ENCODE peak calls at places on chromosomes 7 and 10, in nine cellular contexts. M is neural progenitor cell, I is fibroblast of lung, Y is heart right ventricle, V is IMR-90, W is mammary epithelial cell, F is GM12878, U is upper lobe of right lung, H is adrenal gland. X is an unnamed sample.

GRCh38 chr10:44951827-44952226 is 7.8 kb upstream of the RASSF4 start:
- DNase-seq in M (no peak), I (no peak), Y (peak; percentile 1), V (no peak), W (no peak), F (no peak), U (no peak), H (no peak), X (no peak)

GRCh38 chr10:108787932-108788331 is 1135.4 kb downstream of the XPNPEP1 start:
- DNase-seq in M (no peak), I (peak; percentile 74), Y (no peak), V (peak; percentile 63), W (no peak), F (no peak), U (no peak), H (no peak), X (no peak)

GRCh38 chr7:77831481-77831880 is 32.9 kb downstream of the PHTF2 start:
- DNase-seq in M (no peak), I (no peak), Y (no peak), V (no peak), W (peak; percentile 1), F (no peak), U (no peak), H (no peak), X (no peak)

GRCh38 chr10:76509501-76509900 is 1078.1 kb downstream of the LRMDA start:
- DNase-seq in M (peak; percentile 5), I (peak; percentile 73), Y (no peak), V (no peak), W (peak; percentile 55), F (no peak), U (no peak), H (no peak), X (no peak)

GRCh38 chr10:113663142-113663541 is 699 bp downstream of the NRAP start:
- DNase-seq in M (no peak), I (peak; percentile 43), Y (no peak), V (no peak), W (no peak), F (no peak), U (no peak), H (no peak), X (no peak)

GRCh38 chr10:72740526-72740925 is 48.6 kb downstream of the MCU start:
- DNase-seq in M (peak; percentile 20), I (peak; percentile 72), Y (peak; percentile 40), V (peak; percentile 65), W (peak; percentile 56), F (no peak), U (no peak), H (peak; percentile 28), X (no peak)

GRCh38 chr10:71598673-71599072 is 120.9 kb downstream of the C10orf105 start:
- DNase-seq in M (no peak), I (peak; percentile 18), Y (peak; percentile 67), V (no peak), W (no peak), F (no peak), U (peak; percentile 78), H (peak; percentile 91), X (peak; percentile 95)

GRCh38 chr7:83413831-83414230 is 235.1 kb downstream of the SEMA3E start:
- DNase-seq in M (no peak), I (peak; percentile 14), Y (no peak), V (no peak), W (no peak), F (no peak), U (no peak), H (no peak), X (no peak)

GRCh38 chr7:103628742-103629141 is 182.7 kb upstream of the SLC26A5 start:
- DNase-seq in M (no peak), I (no peak), Y (no peak), V (no peak), W (no peak), F (no peak), U (no peak), H (no peak), X (no peak)

GRCh38 chr10:46226900-46227558 is 59.8 kb upstream of the ANTXRL start:
- DNase-seq in M (no peak), I (no peak), Y (no peak), V (no peak), W (no peak), F (no peak), U (peak; percentile 38), H (no peak), X (peak; percentile 88)

GRCh38 chr10:13717936-13718772 is 131.4 kb downstream of the PRPF18 start:
- DNase-seq in M (no peak), I (peak; percentile 98), Y (peak; percentile 76), V (peak; percentile 95), W (peak; percentile 82), F (no peak), U (peak; percentile 85), H (peak; percentile 53), X (no peak)

GRCh38 chr7:10282909-10283308 is 690.8 kb upstream of the PHF14 start:
- DNase-seq in M (no peak), I (no peak), Y (no peak), V (no peak), W (no peak), F (no peak), U (no peak), H (no peak), X (no peak)

GRCh38 chr7:36155811-36156361 is 2.8 kb downstream of the EEPD1 start:
- DNase-seq in M (peak; percentile 32), I (peak; percentile 27), Y (peak; percentile 79), V (peak; percentile 53), W (no peak), F (no peak), U (no peak), H (peak; percentile 83), X (no peak)

GRCh38 chr10:79404231-79404609 is 41.2 kb downstream of the ZCCHC24 start:
- DNase-seq in M (peak; percentile 45), I (peak; percentile 82), Y (peak; percentile 79), V (peak; percentile 76), W (peak; percentile 23), F (no peak), U (peak; percentile 66), H (peak; percentile 59), X (no peak)

GRCh38 chr7:5284304-5285281 is 1.9 kb downstream of the SLC29A4 start:
- DNase-seq in M (peak; percentile 88), I (no peak), Y (no peak), V (no peak), W (no peak), F (peak; percentile 4), U (peak; percentile 77), H (peak; percentile 42), X (no peak)

GRCh38 chr7:20350518-20350951 is 19.8 kb downstream of the ITGB8 start:
- DNase-seq in M (peak; percentile 45), I (peak; percentile 54), Y (no peak), V (no peak), W (no peak), F (no peak), U (no peak), H (no peak), X (no peak)

GRCh38 chr7:6106140-6106904 is 75.1 kb downstream of the ANKRD61 start:
- DNase-seq in M (peak; percentile 11), I (peak; percentile 32), Y (no peak), V (peak; percentile 38), W (peak; percentile 49), F (no peak), U (peak; percentile 57), H (peak; percentile 33), X (no peak)

GRCh38 chr7:94710256-94710655 is 54.3 kb upstream of the SGCE start:
- DNase-seq in M (no peak), I (peak; percentile 54), Y (no peak), V (peak; percentile 31), W (no peak), F (no peak), U (no peak), H (no peak), X (no peak)

GRCh38 chr7:137728426-137728825 is 118.3 kb downstream of the DGKI start:
- DNase-seq in M (no peak), I (no peak), Y (no peak), V (no peak), W (no peak), F (no peak), U (no peak), H (no peak), X (no peak)
- H3K27me3 ChIP-seq in M (no peaks in the 10 kb centered on the region), I (no peaks in the 10 kb centered on the region), Y (no peaks in the 10 kb centered on the region), V (no peaks in the 10 kb centered on the region), W (peaks cover 4% of the 10 kb centered on the region), F (no peaks in the 10 kb centered on the region), U (no peaks in the 10 kb centered on the region), H (no peaks in the 10 kb centered on the region), X (no peaks in the 10 kb centered on the region)

DNA sequence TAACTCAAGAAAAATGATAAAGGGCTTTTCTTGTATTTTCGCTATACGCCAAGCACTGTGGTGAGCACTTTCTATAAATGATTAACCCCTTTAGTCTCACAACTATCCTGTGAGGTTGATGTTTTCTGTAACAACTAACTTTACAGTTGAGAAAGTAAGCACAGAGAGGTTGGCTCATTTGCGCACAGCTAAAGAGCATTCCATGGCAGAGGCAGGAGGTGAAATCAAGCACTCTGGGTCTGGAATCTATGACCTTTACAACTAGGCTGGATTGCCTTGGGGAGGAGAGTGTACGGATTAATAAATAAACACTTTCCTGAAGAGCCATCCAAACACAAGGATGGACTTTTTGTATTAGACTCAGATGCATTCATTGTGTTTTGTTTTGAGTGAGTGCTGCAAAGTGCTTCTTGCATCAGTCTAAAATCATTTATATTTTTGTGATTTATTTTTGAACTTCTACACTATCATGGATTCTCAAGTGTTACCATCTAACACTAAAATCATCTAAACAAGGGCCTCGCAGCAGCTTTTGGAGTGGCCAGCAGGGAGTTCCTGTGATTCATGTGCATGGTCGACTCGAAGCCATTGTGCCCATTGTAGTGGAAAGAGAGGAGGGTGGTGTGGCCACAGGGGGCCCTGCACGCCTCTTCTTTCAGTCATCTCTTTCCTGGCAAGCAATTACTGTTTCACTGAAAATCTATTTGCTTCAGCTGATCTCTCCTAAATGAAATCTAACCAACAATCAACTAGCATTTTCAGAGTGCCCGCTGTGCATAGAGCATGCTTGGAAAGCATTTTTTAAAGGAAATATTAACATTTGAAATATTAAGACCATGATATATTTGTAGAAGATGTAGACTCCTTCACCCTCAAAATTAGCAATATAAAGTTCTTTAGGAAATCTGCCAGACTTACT is 633.4 kb upstream of the COBL start:
- DNase-seq in M (peak; percentile 85), I (peak; percentile 34), Y (no peak), V (no peak), W (no peak), F (no peak), U (no peak), H (no peak), X (no peak)
- TF ChIP-seq CTCF in M (peak; percentile 24), I (no peak), Y (no peak), V (no peak), W (no peak), F (no peak), U (no peak), H (no peak), X (no peak)

GRCh38 chr7:156232931-156233705 is 407.5 kb upstream of the RNF32 start:
- DNase-seq in M (no peak), I (no peak), Y (no peak), V (no peak), W (no peak), F (no peak), U (no peak), H (no peak), X (peak; percentile 89)
- H3K27me3 ChIP-seq in M (no peaks in the 10 kb centered on the region), I (no peaks in the 10 kb centered on the region), Y (no peaks in the 10 kb centered on the region), V (no peaks in the 10 kb centered on the region), W (no peaks in the 10 kb centered on the region), F (no peaks in the 10 kb centered on the region), U (no peaks in the 10 kb centered on the region), H (no peaks in the 10 kb centered on the region), X (peaks cover 3% of the 10 kb centered on the region)

DNA sequence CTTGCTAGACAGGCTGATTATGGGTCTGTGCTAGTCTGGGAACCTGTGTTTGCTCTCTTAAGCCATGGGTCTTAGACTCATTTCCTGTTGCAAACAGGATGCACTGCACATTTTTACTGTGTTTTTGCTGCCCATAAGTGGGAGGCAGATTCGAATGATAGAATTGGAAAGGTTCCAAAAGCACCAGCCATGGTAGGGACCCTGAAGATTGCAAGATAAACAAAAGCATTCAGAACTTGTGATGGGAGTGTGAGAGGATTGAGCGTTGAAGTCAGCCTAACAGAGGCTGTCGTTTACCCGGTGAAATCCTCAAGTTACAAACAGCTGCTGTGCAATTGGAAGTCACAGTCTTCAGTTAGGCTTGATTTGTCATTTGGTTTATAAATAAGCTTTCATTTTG is 192.6 kb upstream of the MKI67 start:
- DNase-seq in M (no peak), I (no peak), Y (no peak), V (no peak), W (no peak), F (no peak), U (no peak), H (no peak), X (peak; percentile 45)
- TF ChIP-seq CTCF in M (no peak), I (no peak), Y (no peak), V (no peak), W (no peak), F (no peak), U (no peak), H (no peak), X (no peak)

X was measured in esophagus muscularis mucosa.